ENCODE peak calls at places on chromosomes 6 and 20, in eight cellular contexts. X is heart right ventricle; F is anterior cingulate cortex; I is activated CD4-positive, alpha-beta T cell treated with anti-CD3 and anti-CD28 coated beads, Interleukin-2, amount 50 U/mL, for 24 hours; T is hippocampal formation; L is lower leg skin; K is ELF-1; A is H1. M is an unnamed sample.

GRCh38 chr6:110826236-110827129 is 11.2 kb upstream of the CDK19 start:
- DNase-seq in L (peak; percentile 17), T (no peak), F (no peak), X (no peak), A (no peak), K (peak; percentile 52), I (no peak), M (no peak)

GRCh38 chr6:139109558-139109957 is 25.3 kb upstream of the HECA start:
- DNase-seq in X (peak; percentile 18), F (no peak), I (no peak), L (no peak), T (no peak), K (peak; percentile 79), A (peak; percentile 53), M (no peak)

GRCh38 chr6:117677553-117678131 is 2.4 kb downstream of the NUS1 start:
- DNase-seq in I (no peak), A (no peak), K (no peak), L (no peak), F (no peak), T (no peak), X (no peak), M (no peak)

GRCh38 chr6:9842004-9842720 is 572.7 kb downstream of the TFAP2A start:
- DNase-seq in F (no peak), I (no peak), A (no peak), X (no peak), L (no peak), T (no peak), K (no peak), M (no peak)

GRCh38 chr6:144476286-144476685 is 191.2 kb downstream of the UTRN start:
- DNase-seq in X (no peak), L (no peak), I (no peak), F (no peak), A (no peak), K (no peak), T (no peak), M (no peak)

GRCh38 chr6:90478789-90479602 is 107.9 kb downstream of the MAP3K7 start:
- DNase-seq in L (peak; percentile 94), I (peak; percentile 58), T (peak; percentile 79), F (peak; percentile 76), A (peak; percentile 89), X (peak; percentile 70), K (peak; percentile 96), M (peak; percentile 85)

GRCh38 chr6:71496018-71496800 is 207.6 kb downstream of the OGFRL1 start:
- DNase-seq in I (no peak), K (no peak), T (no peak), F (no peak), L (no peak), X (no peak), A (no peak), M (no peak)

GRCh38 chr6:153538491-153538890 is 407.4 kb upstream of the RGS17 start:
- DNase-seq in F (no peak), K (no peak), A (no peak), X (no peak), I (no peak), L (no peak), T (no peak), M (no peak)

GRCh38 chr20:38833857-38834164 is 28.3 kb downstream of the PPP1R16B start:
- DNase-seq in F (no peak), I (no peak), L (no peak), T (no peak), A (no peak), X (no peak), K (no peak), M (no peak)

GRCh38 chr6:7042654-7043545 is 64.9 kb upstream of the RREB1 start:
- DNase-seq in T (no peak), L (no peak), X (no peak), K (peak; percentile 37), I (no peak), A (no peak), F (no peak), M (no peak)